ENCODE peak calls at places on chromosomes 1 and 21, in nine cellular contexts. B is foreskin melanocyte; I is Calu3; Y is left ventricle myocardium inferior; S is AG08396; F is stimulated activated CD8-positive, alpha-beta memory T cell treated with anti-CD3 and anti-CD28 coated beads, Interleukin-4, amount 100 ng/mL, for 4 hours; N is HTR-8/SVneo; H is HCT116; T is stimulated activated CD4-positive, alpha-beta T cell treated with anti-CD3 and anti-CD28 coated beads, Interleukin-4, amount 100 ng/mL, for 48 hours. W is an unnamed sample.

GRCh38 chr1:84939151-84939550 is 46.1 kb upstream of the LPAR3 start:
- DNase-seq in H (no peak), B (no peak), N (no peak), Y (no peak), T (no peak), F (no peak), I (no peak), S (no peak), W (no peak)

GRCh38 chr1:214933375-214933774 is 149.2 kb upstream of the KCNK2 start:
- DNase-seq in F (no peak), Y (no peak), S (no peak), N (no peak), I (no peak), T (peak), H (no peak), B (no peak), W (no peak)

GRCh38 chr1:241396747-241397691 is 40.0 kb upstream of the RGS7 start:
- DNase-seq in T (no peak), F (no peak), H (no peak), B (no peak), I (no peak), N (peak), Y (no peak), S (no peak), W (peak)

GRCh38 chr1:111801071-111801850 is 45.6 kb downstream of the DDX20 start:
- DNase-seq in H (no peak), I (peak), F (no peak), B (no peak), S (no peak), N (no peak), T (no peak), Y (peak), W (no peak)

GRCh38 chr1:18012686-18013085 is 94.9 kb upstream of the IGSF21 start:
- DNase-seq in F (no peak), H (no peak), Y (no peak), T (no peak), B (no peak), N (no peak), I (no peak), S (no peak), W (no peak)

GRCh38 chr1:65480684-65481405 is 60.4 kb downstream of the LEPR start:
- DNase-seq in B (no peak), N (no peak), T (no peak), S (no peak), I (no peak), F (no peak), Y (no peak), H (no peak), W (no peak)

GRCh38 chr1:161096514-161096913 is 1.6 kb upstream of the KLHDC9 start:
- DNase-seq in T (no peak), Y (peak), F (no peak), I (no peak), N (no peak), B (no peak), S (peak), H (no peak), W (no peak)

GRCh38 chr1:39061951-39062350 is 35.8 kb downstream of the NDUFS5 start:
- DNase-seq in H (no peak), B (no peak), F (no peak), I (no peak), T (no peak), Y (no peak), N (no peak), S (no peak), W (no peak)

GRCh38 chr1:55060133-55060999 is 21.0 kb downstream of the PCSK9 start:
- DNase-seq in S (peak), T (no peak), H (no peak), B (no peak), N (no peak), I (no peak), Y (no peak), F (no peak), W (no peak)

GRCh38 chr1:188594542-188595235 is 1765.9 kb downstream of the PLA2G4A start:
- DNase-seq in F (no peak), Y (no peak), I (no peak), T (no peak), S (no peak), H (no peak), B (no peak), N (no peak), W (no peak)

GRCh38 chr1:210624722-210625121 is 296.0 kb downstream of the HHAT start:
- DNase-seq in H (no peak), B (no peak), Y (peak), F (no peak), S (no peak), I (no peak), T (no peak), N (no peak), W (no peak)

GRCh38 chr21:15455819-15456462 is 273.8 kb upstream of the USP25 start:
- DNase-seq in Y (no peak), T (no peak), S (no peak), H (no peak), B (no peak), I (no peak), F (no peak), N (no peak), W (no peak)

GRCh38 chr1:56535362-56535761 is 44.0 kb downstream of the PLPP3 start:
- DNase-seq in Y (no peak), F (no peak), T (no peak), N (no peak), S (no peak), H (no peak), I (no peak), B (no peak), W (no peak)

GRCh38 chr21:25171438-25171837 is 435.8 kb downstream of the MRPL39 start:
- DNase-seq in F (no peak), T (no peak), Y (no peak), H (no peak), S (peak), I (no peak), N (peak), B (no peak), W (no peak)

GRCh38 chr1:94679336-94680007 is 137.9 kb upstream of the F3 start:
- DNase-seq in Y (peak), I (no peak), H (no peak), T (no peak), S (no peak), F (no peak), N (no peak), B (no peak), W (no peak)

GRCh38 chr1:17012775-17013501 is 1.2 kb upstream of the ATP13A2 start:
- DNase-seq in Y (no peak), T (no peak), F (no peak), B (no peak), I (no peak), H (no peak), S (peak), N (peak), W (no peak)

GRCh38 chr21:14753466-14754258 is 207.5 kb upstream of the SAMSN1 start:
- DNase-seq in B (no peak), F (no peak), S (no peak), N (no peak), T (no peak), I (no peak), H (no peak), Y (no peak), W (no peak)

GRCh38 chr1:196114193-196114592 is 494.0 kb downstream of the KCNT2 start:
- DNase-seq in T (no peak), H (no peak), N (no peak), I (no peak), S (peak), Y (no peak), B (no peak), F (no peak), W (no peak)

GRCh38 chr1:180431683-180432082 is 70.7 kb downstream of the ACBD6 start:
- DNase-seq in T (no peak), S (no peak), H (no peak), F (no peak), N (no peak), I (no peak), B (no peak), Y (no peak), W (no peak)

GRCh38 chr1:246497331-246497915 is 9.7 kb downstream of the SMYD3 start:
- DNase-seq in I (peak), N (no peak), Y (no peak), F (no peak), H (peak), T (no peak), S (peak), B (peak), W (peak)

GRCh38 chr1:193338194-193338593 is 151.8 kb upstream of the B3GALT2 start:
- DNase-seq in N (peak), F (no peak), B (peak), I (no peak), S (peak), T (no peak), Y (no peak), H (no peak), W (peak)

GRCh38 chr1:28259935-28260802 is 851 bp downstream of the SESN2 start:
- DNase-seq in T (no peak), I (peak), F (no peak), S (peak), H (no peak), N (peak), Y (peak), B (peak), W (no peak)

GRCh38 chr1:118563969-118564951 is 379.2 kb upstream of the SPAG17 start:
- DNase-seq in T (no peak), B (no peak), I (no peak), N (no peak), F (no peak), Y (no peak), H (no peak), S (no peak), W (no peak)

GRCh38 chr1:113042336-113043143 is 30.5 kb upstream of the LRIG2 start:
- DNase-seq in H (peak), F (no peak), S (peak), B (peak), I (peak), T (no peak), Y (peak), N (peak), W (peak)

GRCh38 chr21:42106425-42106824 is 35.3 kb downstream of the UMODL1 start:
- DNase-seq in H (no peak), B (no peak), F (no peak), N (no peak), T (no peak), S (no peak), Y (no peak), I (no peak), W (no peak)

GRCh38 chr1:157960773-157961172 is 32.7 kb upstream of the KIRREL1 start:
- DNase-seq in F (no peak), B (no peak), S (no peak), T (no peak), N (no peak), H (no peak), I (no peak), Y (no peak), W (no peak)

GRCh38 chr1:6026095-6026809 is 19.4 kb upstream of the KCNAB2 start:
- DNase-seq in B (peak), F (peak), H (peak), S (no peak), I (peak), T (peak), Y (peak), N (no peak), W (peak)

GRCh38 chr1:215022723-215023122 is 59.8 kb upstream of the KCNK2 start:
- DNase-seq in T (no peak), B (no peak), Y (no peak), F (no peak), N (no peak), S (peak), H (no peak), I (no peak), W (no peak)

GRCh38 chr21:45407629-45408247 is 2.8 kb downstream of the COL18A1 start:
- DNase-seq in T (no peak), Y (peak), B (no peak), F (no peak), S (no peak), I (no peak), N (no peak), H (no peak), W (no peak)

GRCh38 chr1:13892671-13893325 is 192.8 kb downstream of the PRDM2 start:
- DNase-seq in S (no peak), T (no peak), I (no peak), N (no peak), H (no peak), F (no peak), Y (peak), B (no peak), W (no peak)

GRCh38 chr1:9160079-9160717 is 31.3 kb upstream of the GPR157 start:
- DNase-seq in H (no peak), N (no peak), B (no peak), F (no peak), Y (no peak), I (no peak), S (no peak), T (no peak), W (no peak)

GRCh38 chr1:223153177-223154119 is 10.4 kb upstream of the TLR5 start:
- DNase-seq in F (no peak), N (no peak), H (no peak), T (no peak), B (peak), S (no peak), I (no peak), Y (no peak), W (no peak)

GRCh38 chr1:201215531-201216357 is 25.1 kb downstream of the IGFN1 start:
- DNase-seq in B (no peak), S (no peak), I (no peak), H (no peak), N (no peak), Y (no peak), T (no peak), F (no peak), W (no peak)

GRCh38 chr1:198272492-198272891 is 115.7 kb downstream of the NEK7 start:
- DNase-seq in Y (no peak), F (no peak), H (no peak), N (no peak), B (no peak), S (no peak), T (no peak), I (no peak), W (no peak)

GRCh38 chr1:37919277-37919676 is 27.6 kb downstream of the INPP5B start:
- DNase-seq in Y (no peak), H (peak), F (no peak), I (peak), S (peak), N (no peak), B (peak), T (no peak), W (peak)

GRCh38 chr21:30839304-30839703 is 9.7 kb upstream of the KRTAP7-1 start:
- DNase-seq in N (peak), B (peak), S (peak), F (peak), H (no peak), I (no peak), T (peak), Y (no peak), W (peak)

GRCh38 chr1:50774759-50775351 is 185.2 kb downstream of the FAF1 start:
- DNase-seq in T (no peak), B (peak), H (peak), I (peak), N (peak), Y (no peak), S (peak), F (no peak), W (peak)

GRCh38 chr1:112699425-112700144 is 7.3 kb downstream of the RHOC start:
- DNase-seq in S (no peak), F (no peak), I (no peak), N (no peak), T (no peak), Y (no peak), H (no peak), B (no peak), W (no peak)

GRCh38 chr21:37574316-37574715 is 207.7 kb downstream of the DYRK1A start:
- DNase-seq in H (no peak), F (no peak), Y (no peak), N (no peak), S (no peak), B (no peak), I (no peak), T (no peak), W (no peak)